ENCODE peak calls at places on chromosomes 16 and 17, in five cellular contexts. S is K562, U is A549, M is HepG2, H is GM12878. X is an unnamed sample.

GRCh38 chr16:89565506-89566372 is 5.3 kb downstream of the RPL13 start:
- DNase-seq in S (peak; percentile 60), U (peak; percentile 50), M (peak; percentile 57), H (no peak), X (peak; percentile 57)

GRCh38 chr17:61955621-61956020 is 27.8 kb upstream of the INTS2 start:
- DNase-seq in U (no peak), S (no peak), H (no peak), M (no peak), X (no peak)

GRCh38 chr17:2904135-2904534 is 107.9 kb downstream of the RAP1GAP2 start:
- DNase-seq in U (no peak), S (no peak), M (no peak), H (no peak), X (no peak)

GRCh38 chr16:6682142-6682811 is 650.4 kb upstream of the RBFOX1 start:
- DNase-seq in U (peak; percentile 3), S (peak; percentile 70), H (no peak), M (peak; percentile 20), X (no peak)

GRCh38 chr16:4052801-4053662 is 63.2 kb downstream of the ADCY9 start:
- DNase-seq in M (no peak), S (no peak), U (no peak), H (no peak), X (peak; percentile 31)

GRCh38 chr16:1331712-1332617 is 1.5 kb upstream of the BAIAP3 start:
- DNase-seq in M (peak; percentile 92), H (peak; percentile 39), S (peak; percentile 74), U (peak; percentile 94), X (peak; percentile 30)

GRCh38 chr17:21370430-21370829 is 5.7 kb upstream of the KCNJ12 start:
- DNase-seq in H (no peak), S (no peak), M (no peak), U (no peak), X (no peak)

GRCh38 chr16:6335072-6335471 is 997.6 kb upstream of the RBFOX1 start:
- DNase-seq in M (no peak), S (peak; percentile 51), H (no peak), U (peak; percentile 4), X (no peak)

GRCh38 chr17:34892864-34893263 is 68.4 kb downstream of the CCT6B start:
- DNase-seq in H (no peak), S (peak; percentile 60), U (peak; percentile 50), M (no peak), X (no peak)

GRCh38 chr16:30609928-30610839 is at the start of gene ZNF689:
- DNase-seq in H (peak; percentile 93), S (peak; percentile 97), M (peak; percentile 98), U (peak; percentile 98), X (peak; percentile 98)

GRCh38 chr16:28081391-28081790 is 17.9 kb upstream of the GSG1L start:
- DNase-seq in M (no peak), U (no peak), S (no peak), H (no peak), X (no peak)

GRCh38 chr17:42521036-42521435 is 15.0 kb upstream of the NAGLU start:
- DNase-seq in M (no peak), H (no peak), S (no peak), U (no peak), X (peak; percentile 39)

GRCh38 chr17:45437461-45438283 is 5.0 kb upstream of the ARHGAP27 start:
- DNase-seq in U (no peak), H (no peak), S (no peak), M (no peak), X (no peak)

GRCh38 chr17:74758846-74759163 is 10.4 kb downstream of the NHERF1 start:
- DNase-seq in M (no peak), U (peak; percentile 56), S (no peak), H (no peak), X (no peak)

GRCh38 chr17:21375757-21376584 is at the start of gene KCNJ12:
- DNase-seq in H (no peak), U (no peak), S (no peak), M (no peak), X (peak; percentile 3)

GRCh38 chr16:191783-192294 is 11.6 kb downstream of the HBQ1 start:
- DNase-seq in M (no peak), S (no peak), H (no peak), U (no peak), X (no peak)

GRCh38 chr17:50198026-50198669 is 3.3 kb downstream of the COL1A1 start:
- DNase-seq in S (peak; percentile 46), H (no peak), M (peak; percentile 72), U (peak; percentile 86), X (peak; percentile 64)

GRCh38 chr16:3467920-3468319 is 24.4 kb downstream of the NAA60 start:
- DNase-seq in S (no peak), H (no peak), M (no peak), U (no peak), X (peak; percentile 47)

GRCh38 chr17:40883031-40883430 is 2.0 kb downstream of the KRT20 start:
- DNase-seq in U (no peak), S (no peak), H (no peak), M (no peak), X (no peak)

GRCh38 chr17:12519956-12520594 is 145.6 kb upstream of the MYOCD start:
- DNase-seq in S (no peak), H (no peak), M (no peak), U (no peak), X (no peak)

GRCh38 chr16:75380870-75381269 is 52.4 kb downstream of the CFDP1 start:
- DNase-seq in H (no peak), M (no peak), S (no peak), U (no peak), X (peak; percentile 87)

GRCh38 chr16:3129137-3130131 is 5.4 kb upstream of the ZNF213 start:
- DNase-seq in M (peak; percentile 82), U (no peak), S (peak; percentile 37), H (no peak), X (peak; percentile 80)

GRCh38 chr16:86566966-86567700 is 504 bp downstream of the FOXC2 start:
- DNase-seq in U (no peak), H (no peak), S (no peak), M (no peak), X (peak; percentile 68)

GRCh38 chr16:10575506-10576130 is 4.8 kb downstream of the EMP2 start:
- DNase-seq in S (no peak), M (no peak), U (no peak), H (no peak), X (no peak)

GRCh38 chr17:35731239-35731931 is at the start of gene RASL10B:
- DNase-seq in U (no peak), S (peak; percentile 92), H (no peak), M (peak; percentile 41), X (peak; percentile 28)

GRCh38 chr17:80175411-80175810 is 5.6 kb downstream of the CARD14 start:
- DNase-seq in H (no peak), U (peak; percentile 54), S (no peak), M (no peak), X (no peak)

GRCh38 chr16:75074920-75075687 is 41.5 kb downstream of the LDHD start:
- DNase-seq in S (peak; percentile 71), U (no peak), H (peak; percentile 96), M (no peak), X (peak; percentile 56)

GRCh38 chr17:30942311-30943079 is 20.8 kb downstream of the ADAP2 start:
- DNase-seq in S (no peak), U (no peak), M (no peak), H (no peak), X (no peak)

GRCh38 chr16:23608194-23608593 is 12.1 kb upstream of the NDUFAB1 start:
- DNase-seq in M (no peak), H (no peak), S (no peak), U (no peak), X (peak; percentile 93)

GRCh38 chr16:585351-585750 is 4.5 kb upstream of the RAB40C start:
- DNase-seq in S (no peak), U (no peak), M (peak; percentile 46), H (no peak), X (no peak)

GRCh38 chr17:2172447-2172938 is 117.6 kb downstream of the HIC1 start:
- DNase-seq in M (no peak), U (no peak), H (no peak), S (no peak), X (no peak)

GRCh38 chr17:38454528-38454927 is 26.3 kb downstream of the ARHGAP23 start:
- DNase-seq in S (no peak), H (no peak), M (no peak), U (peak; percentile 97), X (peak; percentile 80)

GRCh38 chr16:78122774-78123315 is 23.4 kb downstream of the WWOX start:
- DNase-seq in M (peak; percentile 75), U (peak; percentile 32), S (peak; percentile 29), H (no peak), X (peak; percentile 79)

GRCh38 chr17:49717371-49717841 is 9.6 kb upstream of the SLC35B1 start:
- DNase-seq in S (no peak), M (no peak), U (no peak), H (no peak), X (no peak)

DNA sequence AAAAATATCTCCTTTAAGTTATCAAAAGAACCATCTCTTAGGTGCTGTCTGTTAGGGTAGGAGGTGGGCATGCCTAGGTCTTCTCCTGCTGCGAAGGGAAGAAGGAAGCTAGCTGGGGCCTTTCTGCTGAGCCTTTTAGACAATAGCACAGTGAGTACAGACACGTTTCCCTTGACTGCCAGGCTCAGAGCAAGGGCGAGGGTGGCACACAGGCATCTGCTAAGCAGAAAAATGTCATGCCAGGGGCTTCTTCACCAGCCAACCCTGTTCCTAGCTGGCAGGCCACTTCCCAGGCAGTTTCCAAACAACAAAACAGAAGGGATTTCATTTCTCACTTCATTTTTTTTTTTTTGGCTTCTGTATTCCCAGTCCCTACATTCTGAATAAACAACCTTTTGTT is 168.1 kb upstream of the MAF start:
- DNase-seq in U (no peak), H (no peak), M (no peak), S (no peak), X (no peak)
- TF ChIP-seq MAX in U (no peak), H (no peak), M (no peak), S (no peak), X (no peak)

DNA sequence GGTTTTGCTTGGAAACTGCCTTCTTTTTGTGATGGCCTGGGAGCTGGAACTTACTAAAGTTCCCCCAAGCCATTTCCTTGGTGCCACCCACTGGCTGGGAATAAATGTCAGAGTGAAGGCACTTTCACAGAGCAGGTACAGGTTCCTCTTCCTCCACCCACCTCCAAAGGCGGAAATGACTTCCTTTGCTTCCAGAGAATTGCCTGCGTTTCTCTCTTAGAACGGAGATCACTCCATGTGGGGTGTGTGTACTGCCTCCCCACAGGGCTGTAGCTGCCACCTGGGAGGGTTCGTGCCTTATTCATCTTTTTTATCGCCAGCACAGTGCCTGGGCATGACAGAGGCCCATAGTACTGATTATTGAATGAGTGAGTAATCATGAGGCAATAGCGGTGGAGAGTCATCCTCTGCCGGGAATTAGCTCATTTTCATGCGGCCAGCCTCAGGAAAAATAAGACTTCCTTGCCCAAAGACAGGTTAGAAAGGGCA is 32.2 kb upstream of the HAS3 start:
- DNase-seq in M (peak; percentile 38), S (no peak), H (no peak), U (peak; percentile 64), X (peak; percentile 38)
- H3K27ac ChIP-seq in M (no peak overlapping the region), S (no peak overlapping the region), H (no peak overlapping the region), U (peak overlapping the region; percentile 89), X (no peak overlapping the region)

GRCh38 chr16:13350000-13350399 is 448.6 kb downstream of the SHISA9 start:
- DNase-seq in H (no peak), M (no peak), S (no peak), U (no peak), X (no peak)
- TF ChIP-seq MYC in H (no peak), M (no peak), S (no peak), U (no peak), X (no peak)

DNA sequence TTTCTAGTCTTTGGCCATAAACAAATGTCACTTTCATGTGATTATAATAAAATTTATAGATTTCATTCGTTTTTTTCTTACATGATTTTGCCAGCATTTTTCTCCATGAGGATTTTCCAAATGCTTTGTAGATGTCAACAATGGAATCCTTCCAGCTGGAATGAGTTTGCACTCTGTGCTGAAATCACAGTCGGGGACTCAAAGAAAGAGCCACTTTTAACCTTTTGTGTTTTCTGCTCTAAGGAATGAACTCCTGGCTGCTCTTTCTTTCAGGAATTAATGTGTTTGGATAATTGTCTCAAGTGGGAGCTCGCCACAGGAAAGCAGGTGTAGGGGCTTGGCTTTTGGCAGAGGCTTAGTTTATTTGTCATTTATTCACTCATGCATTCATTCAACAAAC is 372.3 kb upstream of the SALL1 start:
- DNase-seq in M (no peak), U (no peak), S (no peak), H (no peak), X (no peak)
- TF ChIP-seq MAX in M (no peak), U (no peak), S (no peak), H (no peak), X (no peak)

X was measured in endothelial cell of umbilical vein.